ENCODE peak calls at places on chromosome 22, in five cellular contexts. One of them, this sample, is unnamed.
A peak's percentile ranks its signal among the peaks of the same experiment; 100 is the strongest.

GRCh38 chr22:37419370-37419915 is 7.8 kb downstream of the ELFN2 start:
- DNase-seq in H1: no peak
- DNase-seq in HepG2: no peak
- DNase-seq in HEK293T: no peak
- DNase-seq in GM12878: no peak
- DNase-seq in this sample: no peak

GRCh38 chr22:46089426-46090041 is 60.8 kb upstream of the PPARA start:
- DNase-seq in HEK293T: no peak
- DNase-seq in HepG2: no peak
- DNase-seq in H1: no peak
- DNase-seq in GM12878: no peak
- DNase-seq in this sample: no peak

GRCh38 chr22:46336119-46337078 is 885 bp downstream of the TRMU start:
- DNase-seq in GM12878: no peak
- DNase-seq in HEK293T: no peak
- DNase-seq in H1: no peak
- DNase-seq in HepG2: peak; percentile 20
- DNase-seq in this sample: no peak

GRCh38 chr22:20867179-20868099 is 8.6 kb downstream of the SNAP29 start:
- DNase-seq in GM12878: no peak
- DNase-seq in H1: no peak
- DNase-seq in HEK293T: no peak
- DNase-seq in HepG2: peak; percentile 80
- DNase-seq in this sample: no peak

GRCh38 chr22:48955351-48956311 is 872.0 kb downstream of the BRD1 start:
- DNase-seq in GM12878: no peak
- DNase-seq in H1: no peak
- DNase-seq in HepG2: no peak
- DNase-seq in HEK293T: no peak
- DNase-seq in this sample: no peak

GRCh38 chr22:19516378-19517170 is 7.6 kb downstream of the CLDN5 start:
- DNase-seq in GM12878: no peak
- DNase-seq in HepG2: no peak
- DNase-seq in H1: no peak
- DNase-seq in HEK293T: no peak
- DNase-seq in this sample: no peak

GRCh38 chr22:17969732-17970131 is 54.6 kb downstream of the MICAL3 start:
- DNase-seq in H1: no peak
- DNase-seq in HepG2: no peak
- DNase-seq in GM12878: no peak
- DNase-seq in HEK293T: no peak
- DNase-seq in this sample: no peak

GRCh38 chr22:38850941-38851849 is 7.4 kb upstream of the NPTXR start:
- DNase-seq in HepG2: no peak
- DNase-seq in GM12878: no peak
- DNase-seq in H1: no peak
- DNase-seq in HEK293T: no peak
- DNase-seq in this sample: no peak

GRCh38 chr22:46590334-46590733 is 29.9 kb upstream of the GRAMD4 start:
- DNase-seq in GM12878: no peak
- DNase-seq in HEK293T: no peak
- DNase-seq in HepG2: no peak
- DNase-seq in H1: no peak
- DNase-seq in this sample: no peak

GRCh38 chr22:17161991-17162390 is 2.9 kb upstream of the HDHD5 start:
- DNase-seq in HepG2: no peak
- DNase-seq in GM12878: no peak
- DNase-seq in HEK293T: no peak
- DNase-seq in H1: no peak
- DNase-seq in this sample: no peak

GRCh38 chr22:16914006-16914405 is 88.8 kb upstream of the XKR3 start:
- DNase-seq in HEK293T: no peak
- DNase-seq in HepG2: no peak
- DNase-seq in H1: no peak
- DNase-seq in GM12878: no peak
- DNase-seq in this sample: no peak

GRCh38 chr22:44357962-44358553 is 45.3 kb upstream of the SHISAL1 start:
- DNase-seq in HepG2: no peak
- DNase-seq in H1: no peak
- DNase-seq in HEK293T: no peak
- DNase-seq in GM12878: no peak
- DNase-seq in this sample: no peak

GRCh38 chr22:43951391-43951790 is 3.9 kb upstream of the SAMM50 start:
- DNase-seq in HepG2: no peak
- DNase-seq in HEK293T: no peak
- DNase-seq in H1: no peak
- DNase-seq in GM12878: no peak
- DNase-seq in this sample: no peak

GRCh38 chr22:41595703-41596102 is 6.1 kb upstream of the PMM1 start:
- DNase-seq in GM12878: no peak
- DNase-seq in HepG2: no peak
- DNase-seq in HEK293T: no peak
- DNase-seq in H1: no peak
- DNase-seq in this sample: no peak
- TF ChIP-seq SUZ12 in GM12878: no peak
- TF ChIP-seq SUZ12 in HepG2: no peak
- TF ChIP-seq SUZ12 in HEK293T: no peak
- TF ChIP-seq SUZ12 in H1: no peak
- TF ChIP-seq SUZ12 in this sample: no peak

DNA sequence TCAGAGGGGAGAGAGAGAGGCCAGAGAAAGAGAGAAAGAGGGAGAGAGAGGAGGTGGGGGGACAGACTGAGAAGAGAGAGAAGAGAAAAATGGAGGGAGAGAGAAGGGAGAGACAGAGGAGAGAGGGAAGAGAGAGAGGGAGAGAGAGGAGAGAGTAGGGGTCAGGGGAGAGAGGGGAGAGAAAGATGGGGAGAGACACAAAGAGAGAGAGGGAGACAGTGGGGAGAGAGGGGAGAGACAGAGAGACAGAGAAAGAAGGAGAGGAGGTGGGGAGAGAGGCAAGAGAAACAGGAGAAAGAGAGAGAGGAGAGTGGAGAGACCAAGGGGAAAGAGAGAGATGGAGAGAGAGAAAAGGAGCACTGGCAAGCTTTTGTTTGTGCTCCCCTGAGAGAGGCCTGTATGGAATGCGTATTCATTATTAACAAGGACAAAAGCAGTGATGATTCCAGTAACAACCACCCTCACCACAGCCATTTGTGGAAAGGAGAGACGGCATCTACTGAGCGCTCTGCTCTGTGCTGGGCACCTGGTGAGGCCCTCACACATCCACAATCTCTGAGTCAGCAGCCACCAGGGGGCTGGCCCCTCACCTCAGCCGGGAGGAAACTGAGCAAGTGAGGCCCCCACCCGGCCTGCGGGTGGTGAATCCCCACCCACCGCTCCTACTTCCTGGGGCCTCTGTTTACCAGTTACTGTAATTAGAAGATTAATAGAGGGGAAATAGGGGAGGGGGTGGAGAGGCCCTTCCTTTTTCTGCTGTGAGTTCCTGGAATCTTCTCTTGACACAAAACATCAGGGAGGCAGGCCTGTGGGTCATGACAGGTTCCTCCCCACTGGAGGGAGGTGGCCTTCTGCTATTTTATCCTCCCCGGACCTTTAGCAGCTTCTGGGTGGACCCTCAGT is 14.7 kb upstream of the MIAT start:
- DNase-seq in H1: no peak
- DNase-seq in HepG2: no peak
- DNase-seq in GM12878: no peak
- DNase-seq in HEK293T: no peak
- DNase-seq in this sample: no peak
- TF ChIP-seq SUZ12 in H1: no peak
- TF ChIP-seq SUZ12 in HepG2: no peak
- TF ChIP-seq SUZ12 in GM12878: no peak
- TF ChIP-seq SUZ12 in HEK293T: no peak
- TF ChIP-seq SUZ12 in this sample: no peak

GRCh38 chr22:26553056-26553752 is 36.7 kb downstream of the TPST2 start:
- DNase-seq in GM12878: no peak
- DNase-seq in H1: no peak
- DNase-seq in HepG2: no peak
- DNase-seq in HEK293T: no peak
- DNase-seq in this sample: no peak
- TF ChIP-seq SUZ12 in GM12878: no peak
- TF ChIP-seq SUZ12 in H1: no peak
- TF ChIP-seq SUZ12 in HepG2: no peak
- TF ChIP-seq SUZ12 in HEK293T: no peak
- TF ChIP-seq SUZ12 in this sample: no peak

GRCh38 chr22:35917651-35918050 is 111.0 kb downstream of the RBFOX2 start:
- DNase-seq in H1: no peak
- DNase-seq in GM12878: no peak
- DNase-seq in HepG2: no peak
- DNase-seq in HEK293T: no peak
- DNase-seq in this sample: no peak
- TF ChIP-seq SUZ12 in H1: no peak
- TF ChIP-seq SUZ12 in GM12878: no peak
- TF ChIP-seq SUZ12 in HepG2: no peak
- TF ChIP-seq SUZ12 in HEK293T: no peak
- TF ChIP-seq SUZ12 in this sample: no peak

GRCh38 chr22:24402460-24403192 is 24.8 kb upstream of the ADORA2A start:
- DNase-seq in HepG2: peak; percentile 24
- DNase-seq in GM12878: peak; percentile 33
- DNase-seq in HEK293T: no peak
- DNase-seq in H1: no peak
- DNase-seq in this sample: no peak
- TF ChIP-seq SUZ12 in HepG2: no peak
- TF ChIP-seq SUZ12 in GM12878: no peak
- TF ChIP-seq SUZ12 in HEK293T: no peak
- TF ChIP-seq SUZ12 in H1: no peak
- TF ChIP-seq SUZ12 in this sample: no peak

GRCh38 chr22:36329217-36330078 is 58.3 kb downstream of the MYH9 start:
- DNase-seq in HepG2: peak; percentile 89
- DNase-seq in HEK293T: no peak
- DNase-seq in GM12878: no peak
- DNase-seq in H1: peak; percentile 94
- DNase-seq in this sample: peak; percentile 75
- TF ChIP-seq SUZ12 in HepG2: no peak
- TF ChIP-seq SUZ12 in HEK293T: no peak
- TF ChIP-seq SUZ12 in GM12878: no peak
- TF ChIP-seq SUZ12 in H1: no peak
- TF ChIP-seq SUZ12 in this sample: no peak

This sample was measured in NT2/D1.